ENCODE peak calls at places on chromosome 16, in seven cellular contexts. One of them, this sample, is unnamed.
A peak's percentile ranks its signal among the peaks of the same experiment; 100 is the strongest.

GRCh38 chr16:81657731-81658130 is 121.4 kb upstream of the PLCG2 start:
- DNase-seq in GM23338: no peak
- DNase-seq in hepatocyte: no peak
- DNase-seq in GM23248: no peak
- DNase-seq in HCT116: no peak
- DNase-seq in neural progenitor cell: no peak
- DNase-seq in SK-N-SH: no peak
- DNase-seq in this sample: no peak

GRCh38 chr16:73179671-73180370 is 131.9 kb upstream of the ZFHX3 start:
- DNase-seq in GM23338: no peak
- DNase-seq in hepatocyte: no peak
- DNase-seq in GM23248: no peak
- DNase-seq in HCT116: no peak
- DNase-seq in neural progenitor cell: no peak
- DNase-seq in SK-N-SH: no peak
- DNase-seq in this sample: no peak

GRCh38 chr16:68539704-68540370 is 746 bp downstream of the ZFP90 start:
- DNase-seq in GM23338: peak; percentile 62
- DNase-seq in hepatocyte: peak; percentile 19
- DNase-seq in GM23248: peak; percentile 49
- DNase-seq in HCT116: no peak
- DNase-seq in neural progenitor cell: peak; percentile 45
- DNase-seq in SK-N-SH: no peak
- DNase-seq in this sample: no peak

GRCh38 chr16:87457724-87458423 is 35.0 kb downstream of the ZCCHC14 start:
- DNase-seq in GM23338: no peak
- DNase-seq in hepatocyte: peak; percentile 57
- DNase-seq in GM23248: peak; percentile 98
- DNase-seq in HCT116: peak; percentile 97
- DNase-seq in neural progenitor cell: no peak
- DNase-seq in SK-N-SH: peak; percentile 58
- DNase-seq in this sample: no peak

GRCh38 chr16:64311241-64311640 is 810.6 kb downstream of the CDH11 start:
- DNase-seq in GM23338: no peak
- DNase-seq in hepatocyte: no peak
- DNase-seq in GM23248: peak; percentile 23
- DNase-seq in HCT116: no peak
- DNase-seq in neural progenitor cell: no peak
- DNase-seq in SK-N-SH: no peak
- DNase-seq in this sample: no peak

GRCh38 chr16:3051489-3051888 is 5.1 kb downstream of the MMP25 start:
- DNase-seq in GM23338: no peak
- DNase-seq in hepatocyte: no peak
- DNase-seq in GM23248: no peak
- DNase-seq in HCT116: no peak
- DNase-seq in neural progenitor cell: no peak
- DNase-seq in SK-N-SH: no peak
- DNase-seq in this sample: no peak

GRCh38 chr16:58345574-58346354 is 46.5 kb upstream of the GINS3 start:
- DNase-seq in GM23338: no peak
- DNase-seq in hepatocyte: no peak
- DNase-seq in GM23248: peak; percentile 8
- DNase-seq in HCT116: no peak
- DNase-seq in neural progenitor cell: no peak
- DNase-seq in SK-N-SH: no peak
- DNase-seq in this sample: peak; percentile 13

GRCh38 chr16:10780628-10781027 is 37.0 kb downstream of the NUBP1 start:
- DNase-seq in GM23338: no peak
- DNase-seq in hepatocyte: no peak
- DNase-seq in GM23248: no peak
- DNase-seq in HCT116: no peak
- DNase-seq in neural progenitor cell: no peak
- DNase-seq in SK-N-SH: no peak
- DNase-seq in this sample: no peak

GRCh38 chr16:25009822-25010221 is 5.3 kb downstream of the ARHGAP17 start:
- DNase-seq in GM23338: no peak
- DNase-seq in hepatocyte: no peak
- DNase-seq in GM23248: peak; percentile 36
- DNase-seq in HCT116: no peak
- DNase-seq in neural progenitor cell: no peak
- DNase-seq in SK-N-SH: no peak
- DNase-seq in this sample: no peak

GRCh38 chr16:78773316-78773715 is 673.9 kb downstream of the WWOX start:
- DNase-seq in GM23338: peak; percentile 27
- DNase-seq in hepatocyte: no peak
- DNase-seq in GM23248: no peak
- DNase-seq in HCT116: no peak
- DNase-seq in neural progenitor cell: peak; percentile 29
- DNase-seq in SK-N-SH: no peak
- DNase-seq in this sample: no peak

GRCh38 chr16:78780808-78781207 is 681.4 kb downstream of the WWOX start:
- DNase-seq in GM23338: no peak
- DNase-seq in hepatocyte: no peak
- DNase-seq in GM23248: no peak
- DNase-seq in HCT116: no peak
- DNase-seq in neural progenitor cell: no peak
- DNase-seq in SK-N-SH: no peak
- DNase-seq in this sample: no peak

GRCh38 chr16:78778724-78779004 is 679.2 kb downstream of the WWOX start:
- DNase-seq in GM23338: no peak
- DNase-seq in hepatocyte: no peak
- DNase-seq in GM23248: no peak
- DNase-seq in HCT116: no peak
- DNase-seq in neural progenitor cell: no peak
- DNase-seq in SK-N-SH: no peak
- DNase-seq in this sample: no peak

GRCh38 chr16:78770353-78771091 is 671.1 kb downstream of the WWOX start:
- DNase-seq in GM23338: peak; percentile 84
- DNase-seq in hepatocyte: peak; percentile 54
- DNase-seq in GM23248: peak; percentile 62
- DNase-seq in HCT116: no peak
- DNase-seq in neural progenitor cell: peak; percentile 76
- DNase-seq in SK-N-SH: peak; percentile 81
- DNase-seq in this sample: peak; percentile 82

GRCh38 chr16:78775161-78775561 is 675.7 kb downstream of the WWOX start:
- DNase-seq in GM23338: no peak
- DNase-seq in hepatocyte: no peak
- DNase-seq in GM23248: no peak
- DNase-seq in HCT116: no peak
- DNase-seq in neural progenitor cell: no peak
- DNase-seq in SK-N-SH: no peak
- DNase-seq in this sample: no peak
- TF ChIP-seq EZH2phosphoT487 in GM23338: no peak
- TF ChIP-seq EZH2phosphoT487 in hepatocyte: no peak
- TF ChIP-seq EZH2phosphoT487 in GM23248: no peak
- TF ChIP-seq EZH2phosphoT487 in HCT116: no peak
- TF ChIP-seq EZH2phosphoT487 in neural progenitor cell: no peak
- TF ChIP-seq EZH2phosphoT487 in SK-N-SH: no peak
- TF ChIP-seq EZH2phosphoT487 in this sample: no peak

GRCh38 chr16:279531-279930 is 860 bp upstream of the ARHGDIG start:
- DNase-seq in GM23338: no peak
- DNase-seq in hepatocyte: no peak
- DNase-seq in GM23248: no peak
- DNase-seq in HCT116: no peak
- DNase-seq in neural progenitor cell: no peak
- DNase-seq in SK-N-SH: no peak
- DNase-seq in this sample: no peak
- H3K27ac ChIP-seq in GM23338: no peak overlapping the region
- H3K27ac ChIP-seq in hepatocyte: no peak overlapping the region
- H3K27ac ChIP-seq in GM23248: no peak overlapping the region
- H3K27ac ChIP-seq in HCT116: no peak overlapping the region
- H3K27ac ChIP-seq in neural progenitor cell: no peak overlapping the region
- H3K27ac ChIP-seq in SK-N-SH: no peak overlapping the region
- H3K27ac ChIP-seq in this sample: no peak overlapping the region

GRCh38 chr16:86321491-86321890 is 188.8 kb upstream of the FOXF1 start:
- DNase-seq in GM23338: no peak
- DNase-seq in hepatocyte: no peak
- DNase-seq in GM23248: no peak
- DNase-seq in HCT116: no peak
- DNase-seq in neural progenitor cell: no peak
- DNase-seq in SK-N-SH: no peak
- DNase-seq in this sample: no peak
- TF ChIP-seq EZH2phosphoT487 in GM23338: no peak
- TF ChIP-seq EZH2phosphoT487 in hepatocyte: no peak
- TF ChIP-seq EZH2phosphoT487 in GM23248: no peak
- TF ChIP-seq EZH2phosphoT487 in HCT116: no peak
- TF ChIP-seq EZH2phosphoT487 in neural progenitor cell: no peak
- TF ChIP-seq EZH2phosphoT487 in SK-N-SH: no peak
- TF ChIP-seq EZH2phosphoT487 in this sample: no peak

GRCh38 chr16:56607675-56608042 is 725 bp upstream of the MT2A start:
- DNase-seq in GM23338: no peak
- DNase-seq in hepatocyte: no peak
- DNase-seq in GM23248: no peak
- DNase-seq in HCT116: no peak
- DNase-seq in neural progenitor cell: no peak
- DNase-seq in SK-N-SH: no peak
- DNase-seq in this sample: no peak
- H3K27ac ChIP-seq in GM23338: no peak overlapping the region
- H3K27ac ChIP-seq in hepatocyte: peak overlapping the region; percentile 87
- H3K27ac ChIP-seq in GM23248: peak overlapping the region; percentile 100
- H3K27ac ChIP-seq in HCT116: peak overlapping the region; percentile 96
- H3K27ac ChIP-seq in neural progenitor cell: no peak overlapping the region
- H3K27ac ChIP-seq in SK-N-SH: peak overlapping the region; percentile 96
- H3K27ac ChIP-seq in this sample: no peak overlapping the region

GRCh38 chr16:85935957-85936760 is 37.2 kb downstream of the IRF8 start:
- DNase-seq in GM23338: no peak
- DNase-seq in hepatocyte: no peak
- DNase-seq in GM23248: no peak
- DNase-seq in HCT116: no peak
- DNase-seq in neural progenitor cell: no peak
- DNase-seq in SK-N-SH: no peak
- DNase-seq in this sample: peak; percentile 52
- TF ChIP-seq EZH2phosphoT487 in GM23338: no peak
- TF ChIP-seq EZH2phosphoT487 in hepatocyte: no peak
- TF ChIP-seq EZH2phosphoT487 in GM23248: no peak
- TF ChIP-seq EZH2phosphoT487 in HCT116: no peak
- TF ChIP-seq EZH2phosphoT487 in neural progenitor cell: no peak
- TF ChIP-seq EZH2phosphoT487 in SK-N-SH: no peak
- TF ChIP-seq EZH2phosphoT487 in this sample: no peak

GRCh38 chr16:46929378-46930332 is 43.8 kb downstream of the DNAJA2 start:
- DNase-seq in GM23338: peak; percentile 84
- DNase-seq in hepatocyte: peak; percentile 67
- DNase-seq in GM23248: peak; percentile 66
- DNase-seq in HCT116: peak; percentile 18
- DNase-seq in neural progenitor cell: peak; percentile 70
- DNase-seq in SK-N-SH: peak; percentile 92
- DNase-seq in this sample: peak; percentile 69
- H3K27ac ChIP-seq in GM23338: peak overlapping the region; percentile 63
- H3K27ac ChIP-seq in hepatocyte: no peak overlapping the region
- H3K27ac ChIP-seq in GM23248: no peak overlapping the region
- H3K27ac ChIP-seq in HCT116: no peak overlapping the region
- H3K27ac ChIP-seq in neural progenitor cell: no peak overlapping the region
- H3K27ac ChIP-seq in SK-N-SH: no peak overlapping the region
- H3K27ac ChIP-seq in this sample: no peak overlapping the region

This sample was measured in MM.1S.